ENCODE peak calls at places on chromosomes 13 and 19, in five cellular contexts. S, T, J, R and O are unnamed samples.

GRCh38 chr13:44231786-44232516 is 141.7 kb upstream of the SERP2 start:
- DNase-seq in S (peak; percentile 96), T (no peak), J (peak; percentile 94), R (peak; percentile 94), O (no peak)

GRCh38 chr13:32246468-32246867 is 68.7 kb downstream of the ZAR1L start:
- DNase-seq in S (peak; percentile 76), T (peak; percentile 21), J (peak; percentile 82), R (peak; percentile 44), O (peak; percentile 34)

GRCh38 chr19:7182489-7182888 is 111.7 kb downstream of the INSR start:
- DNase-seq in S (no peak), T (no peak), J (no peak), R (no peak), O (no peak)

GRCh38 chr13:48731957-48732569 is 78.3 kb downstream of the CYSLTR2 start:
- DNase-seq in S (no peak), T (no peak), J (peak; percentile 77), R (no peak), O (peak; percentile 58)

GRCh38 chr13:44063467-44063866 is 183.8 kb downstream of the LACC1 start:
- DNase-seq in S (no peak), T (no peak), J (no peak), R (no peak), O (no peak)

GRCh38 chr13:88051746-88052482 is 380.7 kb downstream of the SLITRK5 start:
- DNase-seq in S (no peak), T (no peak), J (no peak), R (no peak), O (no peak)

GRCh38 chr19:36837902-36838783 is at the start of gene ZNF790:
- DNase-seq in S (peak; percentile 89), T (peak; percentile 92), J (peak; percentile 95), R (peak; percentile 69), O (peak; percentile 85)

GRCh38 chr13:113001251-113002140 is 32.5 kb downstream of the MCF2L start:
- DNase-seq in S (peak; percentile 3), T (peak; percentile 74), J (peak; percentile 71), R (no peak), O (no peak)

GRCh38 chr19:35742121-35742724 is at the start of gene IGFLR1:
- DNase-seq in S (no peak), T (no peak), J (no peak), R (no peak), O (peak; percentile 84)

GRCh38 chr19:17553256-17553655 is 2.2 kb upstream of the COLGALT1 start:
- DNase-seq in S (peak; percentile 95), T (peak; percentile 8), J (peak; percentile 28), R (peak; percentile 93), O (no peak)

GRCh38 chr19:294819-295686 is 3.9 kb upstream of the PLPP2 start:
- DNase-seq in S (peak; percentile 12), T (no peak), J (peak; percentile 76), R (no peak), O (peak; percentile 58)

GRCh38 chr13:21964686-21965085 is 293.8 kb downstream of the FGF9 start:
- DNase-seq in S (peak; percentile 53), T (no peak), J (no peak), R (no peak), O (no peak)

GRCh38 chr13:61339054-61339621 is 76.5 kb downstream of the PCDH20 start:
- DNase-seq in S (no peak), T (no peak), J (peak; percentile 89), R (no peak), O (no peak)

GRCh38 chr13:47114030-47114429 is 217.2 kb upstream of the HTR2A start:
- DNase-seq in S (peak; percentile 89), T (no peak), J (no peak), R (no peak), O (no peak)

GRCh38 chr13:67369895-67370660 is 139.9 kb upstream of the PCDH9 start:
- DNase-seq in S (peak; percentile 92), T (no peak), J (no peak), R (peak; percentile 83), O (no peak)

GRCh38 chr19:30629086-30629485 is 256.9 kb downstream of the ZNF536 start:
- DNase-seq in S (no peak), T (no peak), J (no peak), R (no peak), O (no peak)

GRCh38 chr13:110103479-110103878 is 203.5 kb downstream of the COL4A1 start:
- DNase-seq in S (no peak), T (no peak), J (no peak), R (no peak), O (no peak)

GRCh38 chr19:4288091-4288777 is 9.2 kb downstream of the SHD start:
- DNase-seq in S (no peak), T (no peak), J (peak; percentile 44), R (no peak), O (no peak)

GRCh38 chr13:74794582-74794981 is 660.4 kb upstream of the KLF12 start:
- DNase-seq in S (no peak), T (no peak), J (no peak), R (no peak), O (no peak)

GRCh38 chr19:27774337-27774736 is 1438.6 kb downstream of the UQCRFS1 start:
- DNase-seq in S (no peak), T (no peak), J (peak; percentile 21), R (no peak), O (peak; percentile 5)

GRCh38 chr19:43872547-43873336 is 45.6 kb downstream of the ZNF283 start:
- DNase-seq in S (no peak), T (no peak), J (no peak), R (no peak), O (no peak)

GRCh38 chr19:38970664-38971532 is 4.6 kb downstream of the FBXO17 start:
- DNase-seq in S (no peak), T (no peak), J (no peak), R (no peak), O (no peak)

GRCh38 chr13:87669379-87669978 is 1.7 kb upstream of the SLITRK5 start:
- DNase-seq in S (peak; percentile 10), T (peak; percentile 26), J (no peak), R (peak; percentile 44), O (no peak)

GRCh38 chr13:24073657-24074056 is 86.9 kb upstream of the SPATA13 start:
- DNase-seq in S (no peak), T (no peak), J (no peak), R (no peak), O (no peak)